ENCODE peak calls at places on chromosomes 3 and 15, in six cellular contexts. Z, Y, S, H, O and B are unnamed samples. For H3K27me3 and H3K4me1, the result is how much of the 10 kb centered on the place peaks cover.

GRCh38 chr3:188262913-188263683 is 109.1 kb downstream of the LPP start:
- DNase-seq in H (peak), Z (no peak), Y (no peak), S (no peak), O (no peak), B (no peak)

GRCh38 chr15:70436428-70436827 is 326.9 kb downstream of the UACA start:
- DNase-seq in Y (no peak), O (no peak), S (no peak), Z (no peak), H (no peak), B (no peak)

GRCh38 chr3:150739877-150740645 is 22.9 kb downstream of the SIAH2 start:
- DNase-seq in Z (no peak), Y (no peak), H (no peak), S (no peak), O (no peak), B (no peak)

GRCh38 chr3:154780263-154780662 is 299.9 kb upstream of the MME start:
- DNase-seq in Z (no peak), Y (no peak), H (no peak), O (no peak), S (no peak), B (no peak)

GRCh38 chr3:108296239-108296638 is at the start of gene HHLA2:
- DNase-seq in O (no peak), H (no peak), Z (no peak), S (no peak), Y (no peak), B (no peak)

GRCh38 chr3:54935869-54936268 is 8.0 kb upstream of the LRTM1 start:
- DNase-seq in H (no peak), S (no peak), Y (no peak), O (no peak), Z (no peak), B (no peak)

GRCh38 chr15:31484986-31485385 is 158.4 kb downstream of the KLF13 start:
- DNase-seq in Z (no peak), H (no peak), O (no peak), Y (no peak), S (peak), B (no peak)

GRCh38 chr3:46947981-46948791 is 28.4 kb downstream of the CCDC12 start:
- DNase-seq in O (peak), Y (peak), S (peak), Z (peak), H (no peak), B (peak)

GRCh38 chr3:184177331-184177731 is 2.7 kb downstream of the AP2M1 start:
- DNase-seq in Y (no peak), H (no peak), O (peak), S (no peak), Z (no peak), B (no peak)

GRCh38 chr3:96510334-96510733 is 304.1 kb upstream of the EPHA6 start:
- DNase-seq in S (no peak), H (no peak), Y (no peak), Z (no peak), O (no peak), B (no peak)

GRCh38 chr15:48062476-48062875 is 58.3 kb upstream of the SLC24A5 start:
- DNase-seq in S (no peak), Z (peak), H (no peak), Y (no peak), O (no peak), B (no peak)

GRCh38 chr3:184450542-184450941 is 70.7 kb downstream of the CHRD start:
- DNase-seq in O (no peak), Z (no peak), S (no peak), H (no peak), Y (no peak), B (no peak)

GRCh38 chr3:53551324-53551723 is 56.9 kb downstream of the CACNA1D start:
- DNase-seq in H (no peak), Y (no peak), S (no peak), O (no peak), Z (no peak), B (no peak)

GRCh38 chr3:30614943-30615342 is 8.5 kb downstream of the TGFBR2 start:
- DNase-seq in Z (no peak), S (no peak), H (no peak), O (no peak), Y (no peak), B (no peak)

GRCh38 chr3:171285287-171285686 is 174.9 kb downstream of the TNIK start:
- DNase-seq in S (no peak), Z (no peak), H (no peak), O (no peak), Y (no peak), B (no peak)

GRCh38 chr15:56839641-56840040 is 78.8 kb upstream of the TCF12 start:
- DNase-seq in Y (no peak), Z (no peak), O (no peak), H (no peak), S (no peak), B (no peak)

GRCh38 chr15:81056276-81056675 is 55.6 kb downstream of the TLNRD1 start:
- DNase-seq in O (no peak), Z (no peak), Y (no peak), S (no peak), H (no peak), B (no peak)

GRCh38 chr3:42080452-42080872 is 10.7 kb upstream of the TRAK1 start:
- DNase-seq in H (no peak), Z (no peak), O (peak), Y (no peak), S (peak), B (peak)

DNA sequence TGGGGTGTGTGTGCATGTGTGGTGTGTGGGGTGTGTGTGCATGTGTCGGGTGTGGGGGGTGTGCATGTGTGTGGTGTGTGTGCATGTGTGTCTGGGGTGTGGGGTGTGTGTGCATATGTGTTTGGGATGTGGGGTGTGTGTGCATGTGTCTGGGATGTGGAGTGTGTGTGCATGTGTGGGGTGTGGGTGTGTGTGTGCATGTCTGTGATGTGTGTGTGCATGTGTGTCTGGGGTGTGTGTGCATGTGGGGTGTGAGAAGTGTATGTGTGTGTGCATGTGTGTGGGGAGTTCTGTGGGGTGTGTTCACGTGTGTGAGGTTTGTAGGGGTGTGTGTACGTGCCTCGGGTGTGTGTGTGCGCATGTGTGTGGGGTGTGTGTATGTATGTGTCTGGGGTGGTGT is 6.7 kb upstream of the OCA2 start:
- DNase-seq in Z (no peak), S (no peak), O (no peak), Y (no peak), H (no peak), B (no peak)
- H3K27me3 ChIP-seq in Z (under half), S (under half), O (half or more), Y (under half), H (under half), B (under half)

DNA sequence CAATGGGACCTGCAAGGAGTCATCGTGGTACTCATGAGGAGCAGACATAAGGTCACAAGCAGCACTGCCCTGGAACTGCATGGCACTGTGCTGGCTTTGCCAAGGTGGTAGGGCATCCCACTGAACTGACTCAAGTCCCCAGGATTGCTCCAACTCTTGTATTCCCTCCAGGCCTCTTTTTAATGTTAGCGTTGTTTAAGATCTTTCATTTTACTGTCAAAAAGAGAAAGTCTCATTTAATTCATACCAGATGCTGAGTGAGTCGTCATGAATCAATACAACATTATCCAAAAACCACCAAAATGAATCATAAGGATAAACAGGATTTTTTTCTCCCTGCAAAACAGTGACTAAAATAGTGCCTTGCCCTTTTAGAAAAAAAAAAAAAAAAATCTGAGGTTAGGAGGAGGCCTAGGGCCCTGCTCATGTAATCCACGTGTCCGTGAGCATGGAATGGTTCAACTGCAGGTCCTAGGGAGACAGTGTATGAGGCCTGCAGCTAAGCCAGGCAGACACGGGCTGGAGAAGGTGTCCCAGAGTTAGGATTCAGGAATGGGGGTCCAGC is 36.7 kb upstream of the BLM start:
- DNase-seq in S (no peak), Y (no peak), H (no peak), O (no peak), Z (no peak), B (no peak)
- TF ChIP-seq POLR2AphosphoS5 in S (no peak), Y (no peak), H (no peak), O (no peak), Z (peak), B (no peak)

DNA sequence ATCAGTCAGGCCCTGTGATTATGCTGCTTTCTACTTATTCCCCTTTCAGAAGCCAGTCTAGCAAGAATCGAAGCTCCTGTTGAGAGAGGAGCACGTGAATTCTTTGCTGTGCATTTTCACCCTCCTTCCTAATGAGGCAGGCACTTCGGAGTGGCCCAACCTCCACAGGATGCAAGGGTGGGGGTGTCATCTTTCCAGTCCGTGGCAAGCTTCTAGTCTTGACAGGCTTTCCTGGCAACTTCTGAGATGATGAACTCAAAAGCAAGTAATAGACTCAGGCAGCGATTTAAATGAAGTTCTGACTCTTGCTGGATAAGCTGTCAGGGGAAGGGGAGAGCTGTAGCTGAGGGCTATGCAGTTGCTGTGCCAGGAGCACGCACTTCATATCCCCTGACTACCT is 8.6 kb downstream of the PRICKLE2 start:
- DNase-seq in H (no peak), O (no peak), S (no peak), Z (no peak), Y (no peak), B (no peak)
- H3K4me1 ChIP-seq in H (under half), O (under half), S (under half), Z (under half), Y (under half), B (half or more)

GRCh38 chr3:194223951-194224350 is 88.0 kb downstream of the HES1 start:
- DNase-seq in Z (no peak), H (no peak), O (no peak), S (no peak), Y (no peak), B (no peak)
- H3K27me3 ChIP-seq in Z (under half), H (under half), O (under half), S (under half), Y (under half), B (under half)

GRCh38 chr3:66406186-66406585 is 94.6 kb downstream of the LRIG1 start:
- DNase-seq in Z (no peak), S (no peak), H (no peak), O (no peak), Y (no peak), B (no peak)
- TF ChIP-seq POLR2AphosphoS5 in Z (no peak), S (no peak), H (no peak), O (no peak), Y (no peak), B (no peak)